ENCODE peak calls at places on chromosome 6, in nine cellular contexts. W is GM18507, D is T47D, R is T-helper 1 cell, E is C1 segment of cervical spinal cord, X is bronchial epithelial cell, L is endothelial cell, O is mesenteric fat pad, Y is NCI-H345. V is an unnamed sample.

GRCh38 chr6:144379356-144379755 is 94.2 kb downstream of the UTRN start:
- DNase-seq in W (no peak), D (no peak), R (no peak), E (no peak), X (peak), L (no peak), O (no peak), Y (no peak), V (no peak)

GRCh38 chr6:4399656-4400055 is 264.3 kb upstream of the ECI2 start:
- DNase-seq in W (no peak), D (no peak), R (no peak), E (no peak), X (no peak), L (no peak), O (no peak), Y (no peak), V (no peak)

GRCh38 chr6:11494786-11495564 is 42.6 kb upstream of the TMEM170B start:
- DNase-seq in W (no peak), D (no peak), R (no peak), E (no peak), X (no peak), L (no peak), O (no peak), Y (no peak), V (no peak)

GRCh38 chr6:87884203-87884602 is 163.4 kb upstream of the SPACA1 start:
- DNase-seq in W (no peak), D (no peak), R (no peak), E (no peak), X (no peak), L (no peak), O (no peak), Y (no peak), V (no peak)

GRCh38 chr6:47897233-47897632 is 115.4 kb downstream of the OPN5 start:
- DNase-seq in W (no peak), D (no peak), R (no peak), E (no peak), X (no peak), L (no peak), O (no peak), Y (no peak), V (no peak)

GRCh38 chr6:106247733-106248132 is 77.8 kb downstream of the ATG5 start:
- DNase-seq in W (no peak), D (no peak), R (no peak), E (no peak), X (no peak), L (no peak), O (no peak), Y (no peak), V (no peak)

GRCh38 chr6:80610821-80611220 is 504.4 kb downstream of the BCKDHB start:
- DNase-seq in W (no peak), D (no peak), R (no peak), E (no peak), X (peak), L (no peak), O (no peak), Y (no peak), V (no peak)

GRCh38 chr6:154852700-154853099 is 119.5 kb downstream of the SCAF8 start:
- DNase-seq in W (no peak), D (no peak), R (no peak), E (no peak), X (peak), L (no peak), O (no peak), Y (no peak), V (no peak)

GRCh38 chr6:33623895-33624381 is 2.8 kb downstream of the ITPR3 start:
- DNase-seq in W (no peak), D (no peak), R (no peak), E (no peak), X (peak), L (no peak), O (no peak), Y (no peak), V (no peak)

V was measured in mucosa of descending colon.